ENCODE peak calls at places on chromosome 14, in ten cellular contexts. Z is tibial artery; G is fibroblast of lung; M is CD4-positive, CD25-positive, alpha-beta regulatory T cell; Y is aorta; C is AG04450; J is body of pancreas; U is mammary epithelial cell; K is hepatocyte; V is lung. F is an unnamed sample.

GRCh38 chr14:68279777-68280233 is 460.2 kb downstream of the RAD51B start:
- DNase-seq in Z (no peak), G (no peak), M (no peak), Y (no peak), C (no peak), J (no peak), U (no peak), K (no peak), V (no peak), F (no peak)

GRCh38 chr14:24013654-24014514 is 25.2 kb downstream of the DHRS4L2 start:
- DNase-seq in Z (no peak), G (peak; percentile 76), M (peak; percentile 80), Y (no peak), C (peak; percentile 48), J (peak; percentile 64), U (peak; percentile 65), K (peak; percentile 76), V (peak; percentile 57), F (peak; percentile 87)

GRCh38 chr14:58557242-58557641 is 80.5 kb upstream of the DACT1 start:
- DNase-seq in Z (no peak), G (no peak), M (no peak), Y (no peak), C (no peak), J (no peak), U (no peak), K (no peak), V (no peak), F (no peak)

GRCh38 chr14:92503756-92504491 is 9.7 kb upstream of the RIN3 start:
- DNase-seq in Z (peak; percentile 1), G (peak; percentile 31), M (no peak), Y (no peak), C (no peak), J (no peak), U (peak; percentile 88), K (peak; percentile 62), V (no peak), F (no peak)

GRCh38 chr14:68682166-68683103 is 110.4 kb downstream of the ZFP36L1 start:
- DNase-seq in Z (peak; percentile 80), G (peak; percentile 97), M (peak; percentile 83), Y (no peak), C (peak; percentile 81), J (no peak), U (peak; percentile 72), K (peak; percentile 71), V (peak; percentile 63), F (peak; percentile 22)

GRCh38 chr14:36069535-36069900 is 107.0 kb downstream of the PTCSC3 start:
- DNase-seq in Z (no peak), G (peak; percentile 24), M (peak; percentile 43), Y (no peak), C (no peak), J (peak; percentile 69), U (peak; percentile 10), K (peak; percentile 58), V (peak; percentile 64), F (peak; percentile 50)

GRCh38 chr14:37622231-37622923 is 26.9 kb downstream of the TTC6 start:
- DNase-seq in Z (no peak), G (peak; percentile 43), M (no peak), Y (no peak), C (no peak), J (no peak), U (no peak), K (peak; percentile 25), V (no peak), F (no peak)

GRCh38 chr14:21097616-21098133 is 780 bp downstream of the ZNF219 start:
- DNase-seq in Z (peak; percentile 76), G (no peak), M (no peak), Y (peak; percentile 80), C (no peak), J (peak; percentile 56), U (no peak), K (peak; percentile 65), V (no peak), F (no peak)

GRCh38 chr14:69692542-69693053 is 74.3 kb upstream of the SRSF5 start:
- DNase-seq in Z (no peak), G (no peak), M (no peak), Y (no peak), C (no peak), J (no peak), U (no peak), K (no peak), V (no peak), F (peak; percentile 93)

GRCh38 chr14:76480426-76480825 is 104.5 kb downstream of the ESRRB start:
- DNase-seq in Z (no peak), G (no peak), M (no peak), Y (peak; percentile 8), C (no peak), J (no peak), U (peak; percentile 15), K (no peak), V (no peak), F (no peak)

GRCh38 chr14:41022932-41023331 is 583.7 kb upstream of the LRFN5 start:
- DNase-seq in Z (no peak), G (no peak), M (no peak), Y (no peak), C (no peak), J (no peak), U (no peak), K (no peak), V (no peak), F (no peak)

GRCh38 chr14:104320611-104321086 is 182.3 kb downstream of the KIF26A start:
- DNase-seq in Z (peak; percentile 45), G (no peak), M (no peak), Y (no peak), C (no peak), J (peak; percentile 3), U (no peak), K (no peak), V (no peak), F (no peak)

GRCh38 chr14:50668008-50668851 is at the start of gene SAV1:
- DNase-seq in Z (peak; percentile 91), G (peak; percentile 92), M (peak; percentile 55), Y (peak; percentile 94), C (peak; percentile 75), J (peak; percentile 90), U (peak; percentile 81), K (peak; percentile 93), V (peak; percentile 75), F (peak; percentile 84)

GRCh38 chr14:97976861-97977260 is 1179.7 kb downstream of the VRK1 start:
- DNase-seq in Z (no peak), G (no peak), M (peak; percentile 39), Y (no peak), C (no peak), J (peak; percentile 41), U (no peak), K (peak; percentile 9), V (peak; percentile 30), F (peak; percentile 89)

GRCh38 chr14:105375635-105376057 is 22.7 kb upstream of the TEX22 start:
- DNase-seq in Z (no peak), G (no peak), M (peak; percentile 67), Y (no peak), C (no peak), J (no peak), U (no peak), K (no peak), V (no peak), F (no peak)

GRCh38 chr14:34059925-34060746 is 109.3 kb upstream of the EGLN3 start:
- DNase-seq in Z (peak; percentile 89), G (peak; percentile 62), M (peak; percentile 72), Y (peak; percentile 95), C (no peak), J (peak; percentile 86), U (peak; percentile 71), K (peak; percentile 94), V (peak; percentile 49), F (peak; percentile 87)

GRCh38 chr14:30980980-30981379 is 44.5 kb upstream of the AP4S1 start:
- DNase-seq in Z (no peak), G (no peak), M (no peak), Y (no peak), C (no peak), J (no peak), U (no peak), K (no peak), V (no peak), F (no peak)

GRCh38 chr14:28767239-28767850 is 758 bp downstream of the FOXG1 start:
- DNase-seq in Z (no peak), G (no peak), M (no peak), Y (peak; percentile 71), C (no peak), J (no peak), U (no peak), K (no peak), V (no peak), F (no peak)

GRCh38 chr14:70624972-70625371 is 16.7 kb upstream of the TTC9 start:
- DNase-seq in Z (no peak), G (no peak), M (no peak), Y (no peak), C (no peak), J (no peak), U (peak; percentile 36), K (no peak), V (no peak), F (no peak)

GRCh38 chr14:92241966-92242365 is 81.0 kb upstream of the SLC24A4 start:
- DNase-seq in Z (no peak), G (no peak), M (no peak), Y (no peak), C (no peak), J (no peak), U (no peak), K (no peak), V (no peak), F (no peak)

GRCh38 chr14:21668377-21668776 is 5.2 kb downstream of the OR4E1 start:
- DNase-seq in Z (no peak), G (no peak), M (no peak), Y (no peak), C (no peak), J (no peak), U (peak; percentile 54), K (peak; percentile 10), V (no peak), F (no peak)

GRCh38 chr14:95503365-95504134 is 12.9 kb downstream of the SYNE3 start:
- DNase-seq in Z (no peak), G (no peak), M (peak; percentile 32), Y (peak; percentile 35), C (no peak), J (no peak), U (no peak), K (no peak), V (no peak), F (no peak)
- H3K4me3 ChIP-seq in Z (no peak overlapping the region), G (no peak overlapping the region), M (peak overlapping the region; percentile 28), Y (no peak overlapping the region), C (no peak overlapping the region), J (no peak overlapping the region), U (no peak overlapping the region), K (no peak overlapping the region), V (no peak overlapping the region), F (no peak overlapping the region)

GRCh38 chr14:85142982-85143381 is 387.0 kb upstream of the FLRT2 start:
- DNase-seq in Z (no peak), G (no peak), M (no peak), Y (no peak), C (no peak), J (no peak), U (no peak), K (no peak), V (no peak), F (no peak)
- H3K27ac ChIP-seq in Z (no peak overlapping the region), G (no peak overlapping the region), M (no peak overlapping the region), Y (no peak overlapping the region), C (no peak overlapping the region), J (no peak overlapping the region), U (no peak overlapping the region), K (no peak overlapping the region), V (no peak overlapping the region), F (no peak overlapping the region)

GRCh38 chr14:54568821-54569591 is 2.1 kb downstream of the SAMD4A start:
- DNase-seq in Z (peak; percentile 75), G (peak; percentile 51), M (no peak), Y (peak; percentile 79), C (no peak), J (no peak), U (no peak), K (peak; percentile 32), V (no peak), F (no peak)
- H3K4me3 ChIP-seq in Z (peak overlapping the region; percentile 91), G (peak overlapping the region; percentile 82), M (no peak overlapping the region), Y (peak overlapping the region; percentile 94), C (peak overlapping the region; percentile 80), J (no peak overlapping the region), U (peak overlapping the region; percentile 39), K (peak overlapping the region; percentile 92), V (no peak overlapping the region), F (no peak overlapping the region)

GRCh38 chr14:65303902-65304222 is 108.7 kb upstream of the FUT8 start:
- DNase-seq in Z (no peak), G (no peak), M (no peak), Y (no peak), C (no peak), J (no peak), U (no peak), K (no peak), V (no peak), F (no peak)
- H3K27ac ChIP-seq in Z (no peak overlapping the region), G (no peak overlapping the region), M (no peak overlapping the region), Y (no peak overlapping the region), C (peak overlapping the region; percentile 31), J (no peak overlapping the region), U (no peak overlapping the region), K (peak overlapping the region; percentile 26), V (no peak overlapping the region), F (peak overlapping the region; percentile 73)

F was measured in small intestine.